ENCODE peak calls at places on chromosomes 6 and 20, in four cellular contexts. One of them, this sample, is unnamed.

GRCh38 chr6:140101367-140101766 is 726.9 kb upstream of the CITED2 start:
- DNase-seq in brain microvascular endothelial cell: no peak
- DNase-seq in astrocyte of the cerebellum: no peak
- DNase-seq in fibroblast of pulmonary artery: no peak
- DNase-seq in this sample: no peak

GRCh38 chr6:3808759-3809514 is 40.2 kb upstream of the FAM50B start:
- DNase-seq in brain microvascular endothelial cell: peak
- DNase-seq in astrocyte of the cerebellum: peak
- DNase-seq in fibroblast of pulmonary artery: peak
- DNase-seq in this sample: peak

GRCh38 chr6:21588812-21589811 is 4.4 kb upstream of the SOX4 start:
- DNase-seq in brain microvascular endothelial cell: peak
- DNase-seq in astrocyte of the cerebellum: peak
- DNase-seq in fibroblast of pulmonary artery: peak
- DNase-seq in this sample: peak

GRCh38 chr6:136582702-136583471 is 32.7 kb upstream of the MAP7 start:
- DNase-seq in brain microvascular endothelial cell: peak
- DNase-seq in astrocyte of the cerebellum: peak
- DNase-seq in fibroblast of pulmonary artery: peak
- DNase-seq in this sample: peak

GRCh38 chr6:33740204-33740608 is 6.5 kb downstream of the IP6K3 start:
- DNase-seq in brain microvascular endothelial cell: no peak
- DNase-seq in astrocyte of the cerebellum: no peak
- DNase-seq in fibroblast of pulmonary artery: peak
- DNase-seq in this sample: no peak

GRCh38 chr20:24767623-24768100 is 181.4 kb upstream of the CST7 start:
- DNase-seq in brain microvascular endothelial cell: no peak
- DNase-seq in astrocyte of the cerebellum: no peak
- DNase-seq in fibroblast of pulmonary artery: no peak
- DNase-seq in this sample: no peak

GRCh38 chr6:48928937-48929336 is 534.1 kb downstream of the MMUT start:
- DNase-seq in brain microvascular endothelial cell: no peak
- DNase-seq in astrocyte of the cerebellum: no peak
- DNase-seq in fibroblast of pulmonary artery: no peak
- DNase-seq in this sample: peak

GRCh38 chr6:38404355-38404754 is 235.4 kb downstream of the BTBD9 start:
- DNase-seq in brain microvascular endothelial cell: no peak
- DNase-seq in astrocyte of the cerebellum: no peak
- DNase-seq in fibroblast of pulmonary artery: peak
- DNase-seq in this sample: peak

GRCh38 chr6:7473805-7474329 is 67.6 kb upstream of the DSP start:
- DNase-seq in brain microvascular endothelial cell: no peak
- DNase-seq in astrocyte of the cerebellum: no peak
- DNase-seq in fibroblast of pulmonary artery: no peak
- DNase-seq in this sample: no peak

GRCh38 chr20:37773260-37773825 is 79.5 kb downstream of the CTNNBL1 start:
- DNase-seq in brain microvascular endothelial cell: no peak
- DNase-seq in astrocyte of the cerebellum: no peak
- DNase-seq in fibroblast of pulmonary artery: no peak
- DNase-seq in this sample: no peak

GRCh38 chr20:3203315-3204123 is 963 bp downstream of the DDRGK1 start:
- DNase-seq in brain microvascular endothelial cell: no peak
- DNase-seq in astrocyte of the cerebellum: no peak
- DNase-seq in fibroblast of pulmonary artery: no peak
- DNase-seq in this sample: peak

GRCh38 chr6:167696261-167696660 is 130.4 kb upstream of the AFDN start:
- DNase-seq in brain microvascular endothelial cell: no peak
- DNase-seq in astrocyte of the cerebellum: no peak
- DNase-seq in fibroblast of pulmonary artery: no peak
- DNase-seq in this sample: no peak

GRCh38 chr20:53581444-53582311 is 12.0 kb downstream of the ZNF217 start:
- DNase-seq in brain microvascular endothelial cell: no peak
- DNase-seq in astrocyte of the cerebellum: no peak
- DNase-seq in fibroblast of pulmonary artery: no peak
- DNase-seq in this sample: no peak

GRCh38 chr20:53579581-53580375 is 13.9 kb downstream of the ZNF217 start:
- DNase-seq in brain microvascular endothelial cell: no peak
- DNase-seq in astrocyte of the cerebellum: no peak
- DNase-seq in fibroblast of pulmonary artery: peak
- DNase-seq in this sample: peak

GRCh38 chr20:53578492-53579222 is 15.0 kb downstream of the ZNF217 start:
- DNase-seq in brain microvascular endothelial cell: peak
- DNase-seq in astrocyte of the cerebellum: peak
- DNase-seq in fibroblast of pulmonary artery: peak
- DNase-seq in this sample: peak

GRCh38 chr20:53580376-53581111 is 13.1 kb downstream of the ZNF217 start:
- DNase-seq in brain microvascular endothelial cell: no peak
- DNase-seq in astrocyte of the cerebellum: no peak
- DNase-seq in fibroblast of pulmonary artery: no peak
- DNase-seq in this sample: no peak

DNA sequence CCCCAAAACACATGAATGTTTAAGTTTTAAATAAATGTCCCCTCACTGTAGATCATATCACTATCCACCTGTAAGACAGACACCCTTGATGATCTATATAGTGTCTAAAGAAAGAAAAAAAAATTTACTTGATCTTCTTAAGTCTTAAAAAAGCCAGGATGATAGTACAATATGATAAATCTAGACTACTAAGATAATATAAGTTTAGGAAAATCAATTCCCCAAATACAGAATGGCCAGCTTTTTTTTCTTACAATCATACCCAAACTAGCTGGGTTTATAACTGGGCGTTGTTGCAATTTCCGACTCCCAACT is 14.4 kb downstream of the ZNF217 start:
- DNase-seq in brain microvascular endothelial cell: no peak
- DNase-seq in astrocyte of the cerebellum: no peak
- DNase-seq in fibroblast of pulmonary artery: no peak
- DNase-seq in this sample: no peak
- H3K4me3 ChIP-seq in brain microvascular endothelial cell: no peak
- H3K4me3 ChIP-seq in astrocyte of the cerebellum: no peak
- H3K4me3 ChIP-seq in fibroblast of pulmonary artery: peak
- H3K4me3 ChIP-seq in this sample: no peak

GRCh38 chr6:138800377-138801150 is 4.7 kb downstream of the ECT2L start:
- DNase-seq in brain microvascular endothelial cell: no peak
- DNase-seq in astrocyte of the cerebellum: no peak
- DNase-seq in fibroblast of pulmonary artery: no peak
- DNase-seq in this sample: no peak
- TF ChIP-seq CTCF in brain microvascular endothelial cell: no peak
- TF ChIP-seq CTCF in astrocyte of the cerebellum: no peak
- TF ChIP-seq CTCF in fibroblast of pulmonary artery: no peak
- TF ChIP-seq CTCF in this sample: no peak

GRCh38 chr6:70667256-70667710 is 400 bp upstream of the SMAP1 start:
- DNase-seq in brain microvascular endothelial cell: no peak
- DNase-seq in astrocyte of the cerebellum: no peak
- DNase-seq in fibroblast of pulmonary artery: no peak
- DNase-seq in this sample: no peak
- H3K4me3 ChIP-seq in brain microvascular endothelial cell: peak
- H3K4me3 ChIP-seq in astrocyte of the cerebellum: peak
- H3K4me3 ChIP-seq in fibroblast of pulmonary artery: peak
- H3K4me3 ChIP-seq in this sample: peak

GRCh38 chr6:84752118-84752850 is 12.1 kb downstream of the TBX18 start:
- DNase-seq in brain microvascular endothelial cell: peak
- DNase-seq in astrocyte of the cerebellum: no peak
- DNase-seq in fibroblast of pulmonary artery: peak
- DNase-seq in this sample: peak
- TF ChIP-seq CTCF in brain microvascular endothelial cell: peak
- TF ChIP-seq CTCF in astrocyte of the cerebellum: no peak
- TF ChIP-seq CTCF in fibroblast of pulmonary artery: peak
- TF ChIP-seq CTCF in this sample: peak

DNA sequence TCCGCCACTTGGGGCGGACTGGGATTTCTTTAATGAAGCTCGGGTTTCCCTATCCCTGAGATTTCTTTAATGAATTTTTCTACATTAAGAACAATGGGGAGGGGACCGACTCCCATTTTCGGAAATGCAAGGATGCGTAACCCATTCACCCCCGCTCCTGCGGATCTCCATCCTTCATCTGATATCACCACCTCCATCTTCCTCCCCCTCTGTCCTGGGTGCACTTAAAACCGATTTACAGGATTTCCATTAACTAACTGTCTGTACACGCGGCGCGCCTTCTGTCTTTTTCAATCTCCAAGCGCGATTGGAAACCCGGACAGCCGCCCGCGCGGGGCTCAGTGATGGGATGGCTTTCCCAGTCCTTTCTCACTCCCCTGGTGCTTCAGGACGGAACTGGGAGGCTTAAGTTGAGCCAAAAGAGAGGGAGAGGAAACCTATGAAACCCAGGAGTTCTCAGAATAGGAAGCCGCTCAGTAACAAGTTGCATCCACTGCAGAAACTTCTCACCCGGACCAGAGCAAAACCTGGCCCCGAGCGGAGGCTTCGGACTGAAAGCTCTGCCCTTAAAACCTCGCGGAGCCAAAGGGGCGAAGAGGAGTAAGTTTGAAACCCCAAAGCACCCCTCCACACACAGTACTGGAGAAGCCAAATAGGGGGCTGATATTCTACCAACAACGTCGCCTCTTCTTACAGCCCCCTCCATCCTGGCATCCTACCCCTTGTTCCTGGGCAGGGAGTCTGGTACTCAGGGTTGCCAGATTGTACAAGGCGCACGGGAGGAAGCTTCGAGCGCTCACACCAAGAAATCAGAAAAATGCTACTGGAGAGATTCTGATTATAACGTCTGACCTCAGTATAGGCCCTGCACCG is 721 bp upstream of the COL12A1 start:
- DNase-seq in brain microvascular endothelial cell: peak
- DNase-seq in astrocyte of the cerebellum: no peak
- DNase-seq in fibroblast of pulmonary artery: peak
- DNase-seq in this sample: peak
- H3K4me3 ChIP-seq in brain microvascular endothelial cell: peak
- H3K4me3 ChIP-seq in astrocyte of the cerebellum: peak
- H3K4me3 ChIP-seq in fibroblast of pulmonary artery: peak
- H3K4me3 ChIP-seq in this sample: peak